ENCODE peak calls at places on chromosomes 2 and 18, in eight cellular contexts. One of them, this sample, is unnamed.

GRCh38 chr2:213227458-213227857 is 56.8 kb upstream of the SPAG16 start:
- DNase-seq in astrocyte: peak
- DNase-seq in SK-MEL-5: no peak
- DNase-seq in transverse colon: no peak
- DNase-seq in mucosa of gallbladder: no peak
- DNase-seq in cerebellar cortex: no peak
- DNase-seq in activated T-cell treated with anti-CD3 and anti-CD28 coated beads, Interleukin-2, amount 50 U/mL, for 48 hours: no peak
- DNase-seq in NCI-H345: no peak
- DNase-seq in this sample: peak

GRCh38 chr2:126658910-126659613 is 3.1 kb downstream of the GYPC start:
- DNase-seq in SK-MEL-5: peak
- DNase-seq in transverse colon: peak
- DNase-seq in mucosa of gallbladder: peak
- DNase-seq in astrocyte: peak
- DNase-seq in activated T-cell treated with anti-CD3 and anti-CD28 coated beads, Interleukin-2, amount 50 U/mL, for 48 hours: peak
- DNase-seq in NCI-H345: no peak
- DNase-seq in cerebellar cortex: no peak
- DNase-seq in this sample: peak

GRCh38 chr2:170716851-170717598 is 1.9 kb downstream of the SP5 start:
- DNase-seq in astrocyte: no peak
- DNase-seq in activated T-cell treated with anti-CD3 and anti-CD28 coated beads, Interleukin-2, amount 50 U/mL, for 48 hours: peak
- DNase-seq in cerebellar cortex: no peak
- DNase-seq in SK-MEL-5: no peak
- DNase-seq in NCI-H345: no peak
- DNase-seq in transverse colon: peak
- DNase-seq in mucosa of gallbladder: peak
- DNase-seq in this sample: no peak

GRCh38 chr18:1930291-1931270 is 640.7 kb downstream of the METTL4 start:
- DNase-seq in transverse colon: no peak
- DNase-seq in mucosa of gallbladder: no peak
- DNase-seq in activated T-cell treated with anti-CD3 and anti-CD28 coated beads, Interleukin-2, amount 50 U/mL, for 48 hours: no peak
- DNase-seq in astrocyte: no peak
- DNase-seq in SK-MEL-5: no peak
- DNase-seq in NCI-H345: no peak
- DNase-seq in cerebellar cortex: no peak
- DNase-seq in this sample: no peak

GRCh38 chr2:191870744-191871143 is 23.9 kb upstream of the CAVIN2 start:
- DNase-seq in astrocyte: no peak
- DNase-seq in NCI-H345: peak
- DNase-seq in activated T-cell treated with anti-CD3 and anti-CD28 coated beads, Interleukin-2, amount 50 U/mL, for 48 hours: no peak
- DNase-seq in transverse colon: no peak
- DNase-seq in mucosa of gallbladder: no peak
- DNase-seq in SK-MEL-5: peak
- DNase-seq in cerebellar cortex: no peak
- DNase-seq in this sample: no peak

GRCh38 chr18:42644729-42645131 is 470.8 kb downstream of the RIT2 start:
- DNase-seq in NCI-H345: no peak
- DNase-seq in transverse colon: no peak
- DNase-seq in astrocyte: peak
- DNase-seq in SK-MEL-5: no peak
- DNase-seq in mucosa of gallbladder: no peak
- DNase-seq in cerebellar cortex: no peak
- DNase-seq in activated T-cell treated with anti-CD3 and anti-CD28 coated beads, Interleukin-2, amount 50 U/mL, for 48 hours: no peak
- DNase-seq in this sample: no peak

GRCh38 chr2:201448701-201449100 is 2.6 kb downstream of the TRAK2 start:
- DNase-seq in SK-MEL-5: no peak
- DNase-seq in mucosa of gallbladder: no peak
- DNase-seq in NCI-H345: no peak
- DNase-seq in cerebellar cortex: no peak
- DNase-seq in activated T-cell treated with anti-CD3 and anti-CD28 coated beads, Interleukin-2, amount 50 U/mL, for 48 hours: peak
- DNase-seq in astrocyte: no peak
- DNase-seq in transverse colon: peak
- DNase-seq in this sample: no peak

GRCh38 chr2:241833938-241834852 is 24.5 kb downstream of the PDCD1 start:
- DNase-seq in SK-MEL-5: no peak
- DNase-seq in transverse colon: no peak
- DNase-seq in activated T-cell treated with anti-CD3 and anti-CD28 coated beads, Interleukin-2, amount 50 U/mL, for 48 hours: peak
- DNase-seq in mucosa of gallbladder: no peak
- DNase-seq in NCI-H345: no peak
- DNase-seq in cerebellar cortex: no peak
- DNase-seq in astrocyte: no peak
- DNase-seq in this sample: no peak

GRCh38 chr18:4248686-4249085 is 206.4 kb downstream of the DLGAP1 start:
- DNase-seq in mucosa of gallbladder: no peak
- DNase-seq in SK-MEL-5: peak
- DNase-seq in transverse colon: no peak
- DNase-seq in astrocyte: no peak
- DNase-seq in NCI-H345: no peak
- DNase-seq in activated T-cell treated with anti-CD3 and anti-CD28 coated beads, Interleukin-2, amount 50 U/mL, for 48 hours: no peak
- DNase-seq in cerebellar cortex: no peak
- DNase-seq in this sample: no peak

GRCh38 chr2:8225257-8225656 is 456.6 kb upstream of the ID2 start:
- DNase-seq in astrocyte: no peak
- DNase-seq in mucosa of gallbladder: no peak
- DNase-seq in SK-MEL-5: no peak
- DNase-seq in transverse colon: no peak
- DNase-seq in activated T-cell treated with anti-CD3 and anti-CD28 coated beads, Interleukin-2, amount 50 U/mL, for 48 hours: no peak
- DNase-seq in NCI-H345: no peak
- DNase-seq in cerebellar cortex: no peak
- DNase-seq in this sample: no peak

GRCh38 chr2:36727586-36727985 is 31.1 kb downstream of the VIT start:
- DNase-seq in SK-MEL-5: no peak
- DNase-seq in cerebellar cortex: no peak
- DNase-seq in activated T-cell treated with anti-CD3 and anti-CD28 coated beads, Interleukin-2, amount 50 U/mL, for 48 hours: no peak
- DNase-seq in mucosa of gallbladder: no peak
- DNase-seq in transverse colon: no peak
- DNase-seq in NCI-H345: no peak
- DNase-seq in astrocyte: no peak
- DNase-seq in this sample: no peak

GRCh38 chr2:177143444-177143843 is 69.2 kb upstream of the HNRNPA3 start:
- DNase-seq in activated T-cell treated with anti-CD3 and anti-CD28 coated beads, Interleukin-2, amount 50 U/mL, for 48 hours: no peak
- DNase-seq in astrocyte: peak
- DNase-seq in mucosa of gallbladder: no peak
- DNase-seq in cerebellar cortex: peak
- DNase-seq in NCI-H345: no peak
- DNase-seq in SK-MEL-5: peak
- DNase-seq in transverse colon: no peak
- DNase-seq in this sample: no peak

GRCh38 chr2:165248238-165248637 is 9.0 kb downstream of the SCN2A start:
- DNase-seq in NCI-H345: no peak
- DNase-seq in activated T-cell treated with anti-CD3 and anti-CD28 coated beads, Interleukin-2, amount 50 U/mL, for 48 hours: no peak
- DNase-seq in astrocyte: no peak
- DNase-seq in cerebellar cortex: no peak
- DNase-seq in mucosa of gallbladder: no peak
- DNase-seq in SK-MEL-5: no peak
- DNase-seq in transverse colon: no peak
- DNase-seq in this sample: no peak

GRCh38 chr18:63708650-63709049 is 5.9 kb downstream of the SERPINB11 start:
- DNase-seq in NCI-H345: no peak
- DNase-seq in mucosa of gallbladder: no peak
- DNase-seq in transverse colon: no peak
- DNase-seq in SK-MEL-5: no peak
- DNase-seq in activated T-cell treated with anti-CD3 and anti-CD28 coated beads, Interleukin-2, amount 50 U/mL, for 48 hours: no peak
- DNase-seq in astrocyte: peak
- DNase-seq in cerebellar cortex: no peak
- DNase-seq in this sample: no peak

GRCh38 chr2:19711470-19712372 is 190.1 kb downstream of the TTC32 start:
- DNase-seq in transverse colon: peak
- DNase-seq in mucosa of gallbladder: peak
- DNase-seq in cerebellar cortex: no peak
- DNase-seq in astrocyte: peak
- DNase-seq in NCI-H345: peak
- DNase-seq in activated T-cell treated with anti-CD3 and anti-CD28 coated beads, Interleukin-2, amount 50 U/mL, for 48 hours: no peak
- DNase-seq in SK-MEL-5: no peak
- DNase-seq in this sample: peak

GRCh38 chr18:62337336-62337735 is 12.2 kb downstream of the TNFRSF11A start:
- DNase-seq in mucosa of gallbladder: no peak
- DNase-seq in transverse colon: no peak
- DNase-seq in NCI-H345: no peak
- DNase-seq in activated T-cell treated with anti-CD3 and anti-CD28 coated beads, Interleukin-2, amount 50 U/mL, for 48 hours: no peak
- DNase-seq in SK-MEL-5: no peak
- DNase-seq in cerebellar cortex: no peak
- DNase-seq in astrocyte: no peak
- DNase-seq in this sample: no peak

GRCh38 chr18:74476154-74476553 is 19.0 kb upstream of the DIPK1C start:
- DNase-seq in astrocyte: no peak
- DNase-seq in activated T-cell treated with anti-CD3 and anti-CD28 coated beads, Interleukin-2, amount 50 U/mL, for 48 hours: no peak
- DNase-seq in cerebellar cortex: no peak
- DNase-seq in mucosa of gallbladder: no peak
- DNase-seq in NCI-H345: peak
- DNase-seq in transverse colon: no peak
- DNase-seq in SK-MEL-5: peak
- DNase-seq in this sample: no peak

GRCh38 chr2:143955416-143956075 is 564.4 kb downstream of the ZEB2 start:
- DNase-seq in SK-MEL-5: no peak
- DNase-seq in activated T-cell treated with anti-CD3 and anti-CD28 coated beads, Interleukin-2, amount 50 U/mL, for 48 hours: no peak
- DNase-seq in cerebellar cortex: no peak
- DNase-seq in transverse colon: no peak
- DNase-seq in mucosa of gallbladder: no peak
- DNase-seq in NCI-H345: no peak
- DNase-seq in astrocyte: peak
- DNase-seq in this sample: no peak

GRCh38 chr2:222722327-222722946 is 51.0 kb downstream of the MOGAT1 start:
- DNase-seq in transverse colon: no peak
- DNase-seq in activated T-cell treated with anti-CD3 and anti-CD28 coated beads, Interleukin-2, amount 50 U/mL, for 48 hours: no peak
- DNase-seq in astrocyte: peak
- DNase-seq in NCI-H345: no peak
- DNase-seq in cerebellar cortex: no peak
- DNase-seq in mucosa of gallbladder: no peak
- DNase-seq in SK-MEL-5: peak
- DNase-seq in this sample: no peak

GRCh38 chr2:50863218-50863617 is 168.7 kb downstream of the NRXN1 start:
- DNase-seq in astrocyte: no peak
- DNase-seq in transverse colon: no peak
- DNase-seq in mucosa of gallbladder: no peak
- DNase-seq in NCI-H345: peak
- DNase-seq in activated T-cell treated with anti-CD3 and anti-CD28 coated beads, Interleukin-2, amount 50 U/mL, for 48 hours: no peak
- DNase-seq in SK-MEL-5: no peak
- DNase-seq in cerebellar cortex: no peak
- DNase-seq in this sample: no peak

GRCh38 chr2:21754164-21754788 is 630.5 kb downstream of the TDRD15 start:
- DNase-seq in SK-MEL-5: peak
- DNase-seq in activated T-cell treated with anti-CD3 and anti-CD28 coated beads, Interleukin-2, amount 50 U/mL, for 48 hours: no peak
- DNase-seq in NCI-H345: peak
- DNase-seq in transverse colon: no peak
- DNase-seq in cerebellar cortex: no peak
- DNase-seq in astrocyte: no peak
- DNase-seq in mucosa of gallbladder: no peak
- DNase-seq in this sample: no peak

GRCh38 chr2:178280261-178280852 is 86.0 kb downstream of the OSBPL6 start:
- DNase-seq in SK-MEL-5: peak
- DNase-seq in activated T-cell treated with anti-CD3 and anti-CD28 coated beads, Interleukin-2, amount 50 U/mL, for 48 hours: no peak
- DNase-seq in mucosa of gallbladder: peak
- DNase-seq in astrocyte: peak
- DNase-seq in NCI-H345: peak
- DNase-seq in transverse colon: no peak
- DNase-seq in cerebellar cortex: peak
- DNase-seq in this sample: no peak

GRCh38 chr2:39772086-39772811 is 6.8 kb downstream of the THUMPD2 start:
- DNase-seq in mucosa of gallbladder: no peak
- DNase-seq in cerebellar cortex: peak
- DNase-seq in NCI-H345: no peak
- DNase-seq in activated T-cell treated with anti-CD3 and anti-CD28 coated beads, Interleukin-2, amount 50 U/mL, for 48 hours: no peak
- DNase-seq in SK-MEL-5: no peak
- DNase-seq in astrocyte: peak
- DNase-seq in transverse colon: no peak
- DNase-seq in this sample: no peak

GRCh38 chr2:237351046-237351445 is 62.9 kb downstream of the COL6A3 start:
- DNase-seq in mucosa of gallbladder: no peak
- DNase-seq in astrocyte: no peak
- DNase-seq in transverse colon: no peak
- DNase-seq in NCI-H345: no peak
- DNase-seq in cerebellar cortex: no peak
- DNase-seq in SK-MEL-5: no peak
- DNase-seq in activated T-cell treated with anti-CD3 and anti-CD28 coated beads, Interleukin-2, amount 50 U/mL, for 48 hours: no peak
- DNase-seq in this sample: no peak

GRCh38 chr2:100783986-100784385 is 36.0 kb upstream of the NPAS2 start:
- DNase-seq in SK-MEL-5: no peak
- DNase-seq in mucosa of gallbladder: no peak
- DNase-seq in astrocyte: peak
- DNase-seq in activated T-cell treated with anti-CD3 and anti-CD28 coated beads, Interleukin-2, amount 50 U/mL, for 48 hours: no peak
- DNase-seq in cerebellar cortex: no peak
- DNase-seq in NCI-H345: no peak
- DNase-seq in transverse colon: no peak
- DNase-seq in this sample: no peak

GRCh38 chr18:13405305-13406038 is 186.9 kb downstream of the LDLRAD4 start:
- DNase-seq in transverse colon: no peak
- DNase-seq in astrocyte: no peak
- DNase-seq in mucosa of gallbladder: no peak
- DNase-seq in NCI-H345: no peak
- DNase-seq in activated T-cell treated with anti-CD3 and anti-CD28 coated beads, Interleukin-2, amount 50 U/mL, for 48 hours: no peak
- DNase-seq in cerebellar cortex: no peak
- DNase-seq in SK-MEL-5: no peak
- DNase-seq in this sample: no peak

GRCh38 chr2:242031481-242032019 is 162.0 kb downstream of the RTP5 start:
- DNase-seq in NCI-H345: no peak
- DNase-seq in cerebellar cortex: no peak
- DNase-seq in SK-MEL-5: no peak
- DNase-seq in transverse colon: no peak
- DNase-seq in activated T-cell treated with anti-CD3 and anti-CD28 coated beads, Interleukin-2, amount 50 U/mL, for 48 hours: peak
- DNase-seq in astrocyte: peak
- DNase-seq in mucosa of gallbladder: peak
- DNase-seq in this sample: peak

GRCh38 chr2:47631840-47632398 is 151.0 kb upstream of the MSH6 start:
- DNase-seq in activated T-cell treated with anti-CD3 and anti-CD28 coated beads, Interleukin-2, amount 50 U/mL, for 48 hours: no peak
- DNase-seq in NCI-H345: no peak
- DNase-seq in mucosa of gallbladder: peak
- DNase-seq in cerebellar cortex: peak
- DNase-seq in transverse colon: peak
- DNase-seq in SK-MEL-5: no peak
- DNase-seq in astrocyte: peak
- DNase-seq in this sample: peak

GRCh38 chr2:172887280-172887679 is 151.6 kb downstream of the RAPGEF4 start:
- DNase-seq in cerebellar cortex: no peak
- DNase-seq in astrocyte: no peak
- DNase-seq in NCI-H345: no peak
- DNase-seq in transverse colon: no peak
- DNase-seq in SK-MEL-5: no peak
- DNase-seq in mucosa of gallbladder: no peak
- DNase-seq in activated T-cell treated with anti-CD3 and anti-CD28 coated beads, Interleukin-2, amount 50 U/mL, for 48 hours: no peak
- DNase-seq in this sample: no peak

GRCh38 chr2:43225788-43226557 is 433 bp downstream of the ZFP36L2 start:
- DNase-seq in transverse colon: no peak
- DNase-seq in mucosa of gallbladder: peak
- DNase-seq in SK-MEL-5: peak
- DNase-seq in cerebellar cortex: no peak
- DNase-seq in activated T-cell treated with anti-CD3 and anti-CD28 coated beads, Interleukin-2, amount 50 U/mL, for 48 hours: peak
- DNase-seq in astrocyte: peak
- DNase-seq in NCI-H345: no peak
- DNase-seq in this sample: peak

GRCh38 chr2:159933727-159934049 is 128.7 kb downstream of the PLA2R1 start:
- DNase-seq in NCI-H345: no peak
- DNase-seq in activated T-cell treated with anti-CD3 and anti-CD28 coated beads, Interleukin-2, amount 50 U/mL, for 48 hours: no peak
- DNase-seq in mucosa of gallbladder: peak
- DNase-seq in cerebellar cortex: no peak
- DNase-seq in SK-MEL-5: no peak
- DNase-seq in transverse colon: no peak
- DNase-seq in astrocyte: no peak
- DNase-seq in this sample: no peak

GRCh38 chr18:24546304-24546703 is 85.9 kb downstream of the HRH4 start:
- DNase-seq in transverse colon: no peak
- DNase-seq in activated T-cell treated with anti-CD3 and anti-CD28 coated beads, Interleukin-2, amount 50 U/mL, for 48 hours: no peak
- DNase-seq in NCI-H345: no peak
- DNase-seq in mucosa of gallbladder: no peak
- DNase-seq in cerebellar cortex: no peak
- DNase-seq in astrocyte: no peak
- DNase-seq in SK-MEL-5: no peak
- DNase-seq in this sample: no peak

GRCh38 chr18:48376934-48377333 is 32.2 kb downstream of the ZBTB7C start:
- DNase-seq in activated T-cell treated with anti-CD3 and anti-CD28 coated beads, Interleukin-2, amount 50 U/mL, for 48 hours: no peak
- DNase-seq in astrocyte: no peak
- DNase-seq in SK-MEL-5: no peak
- DNase-seq in cerebellar cortex: no peak
- DNase-seq in mucosa of gallbladder: no peak
- DNase-seq in transverse colon: no peak
- DNase-seq in NCI-H345: no peak
- DNase-seq in this sample: no peak

GRCh38 chr2:27123302-27124150 is at the start of gene ABHD1:
- DNase-seq in astrocyte: no peak
- DNase-seq in NCI-H345: peak
- DNase-seq in activated T-cell treated with anti-CD3 and anti-CD28 coated beads, Interleukin-2, amount 50 U/mL, for 48 hours: peak
- DNase-seq in mucosa of gallbladder: peak
- DNase-seq in SK-MEL-5: peak
- DNase-seq in transverse colon: peak
- DNase-seq in cerebellar cortex: peak
- DNase-seq in this sample: peak